ENCODE peak calls at places on chromosomes 4 and X, in five cellular contexts. One of them, this sample, is unnamed. For H3K4me1, the result is how much of the 10 kb centered on the place peaks cover.

GRCh38 chr4:113618205-113618604 is 143.3 kb downstream of the CAMK2D start:
- DNase-seq in neuronal stem cell: no peak
- DNase-seq in iPS DF 6.9: no peak
- DNase-seq in body of pancreas: no peak
- DNase-seq in aorta: no peak
- DNase-seq in this sample: no peak

GRCh38 chr4:79178770-79179169 is 147.1 kb downstream of the NAA11 start:
- DNase-seq in neuronal stem cell: no peak
- DNase-seq in iPS DF 6.9: no peak
- DNase-seq in body of pancreas: peak
- DNase-seq in aorta: no peak
- DNase-seq in this sample: no peak

GRCh38 chr4:4521767-4522166 is 20.1 kb downstream of the STX18 start:
- DNase-seq in neuronal stem cell: no peak
- DNase-seq in iPS DF 6.9: no peak
- DNase-seq in body of pancreas: no peak
- DNase-seq in aorta: no peak
- DNase-seq in this sample: no peak

GRCh38 chr4:128061566-128062536 is 739 bp downstream of the LARP1B start:
- DNase-seq in neuronal stem cell: peak
- DNase-seq in iPS DF 6.9: no peak
- DNase-seq in body of pancreas: peak
- DNase-seq in aorta: peak
- DNase-seq in this sample: peak

GRCh38 chrX:13123857-13124345 is 79.5 kb upstream of the FAM9C start:
- DNase-seq in neuronal stem cell: no peak
- DNase-seq in iPS DF 6.9: no peak
- DNase-seq in body of pancreas: no peak
- DNase-seq in aorta: no peak
- DNase-seq in this sample: no peak

GRCh38 chr4:41214158-41215146 is at the start of gene APBB2:
- DNase-seq in neuronal stem cell: peak
- DNase-seq in iPS DF 6.9: peak
- DNase-seq in body of pancreas: peak
- DNase-seq in aorta: peak
- DNase-seq in this sample: peak

GRCh38 chr4:73577371-73577770 is 42.9 kb downstream of the RASSF6 start:
- DNase-seq in neuronal stem cell: no peak
- DNase-seq in iPS DF 6.9: no peak
- DNase-seq in body of pancreas: peak
- DNase-seq in aorta: no peak
- DNase-seq in this sample: no peak

GRCh38 chrX:9464435-9465371 is at the start of gene TBL1X:
- DNase-seq in neuronal stem cell: peak
- DNase-seq in iPS DF 6.9: no peak
- DNase-seq in body of pancreas: no peak
- DNase-seq in aorta: peak
- DNase-seq in this sample: no peak

GRCh38 chr4:155666701-155667537 is at the start of gene GUCY1A1:
- DNase-seq in neuronal stem cell: peak
- DNase-seq in iPS DF 6.9: no peak
- DNase-seq in body of pancreas: peak
- DNase-seq in aorta: peak
- DNase-seq in this sample: peak

GRCh38 chrX:136209016-136209738 is 42.0 kb downstream of the MAP7D3 start:
- DNase-seq in neuronal stem cell: no peak
- DNase-seq in iPS DF 6.9: no peak
- DNase-seq in body of pancreas: peak
- DNase-seq in aorta: peak
- DNase-seq in this sample: no peak

GRCh38 chr4:119271361-119272085 is 50.4 kb downstream of the FABP2 start:
- DNase-seq in neuronal stem cell: no peak
- DNase-seq in iPS DF 6.9: no peak
- DNase-seq in body of pancreas: no peak
- DNase-seq in aorta: no peak
- DNase-seq in this sample: no peak

GRCh38 chr4:147108409-147108808 is 162.7 kb upstream of the TTC29 start:
- DNase-seq in neuronal stem cell: no peak
- DNase-seq in iPS DF 6.9: no peak
- DNase-seq in body of pancreas: no peak
- DNase-seq in aorta: no peak
- DNase-seq in this sample: no peak

DNA sequence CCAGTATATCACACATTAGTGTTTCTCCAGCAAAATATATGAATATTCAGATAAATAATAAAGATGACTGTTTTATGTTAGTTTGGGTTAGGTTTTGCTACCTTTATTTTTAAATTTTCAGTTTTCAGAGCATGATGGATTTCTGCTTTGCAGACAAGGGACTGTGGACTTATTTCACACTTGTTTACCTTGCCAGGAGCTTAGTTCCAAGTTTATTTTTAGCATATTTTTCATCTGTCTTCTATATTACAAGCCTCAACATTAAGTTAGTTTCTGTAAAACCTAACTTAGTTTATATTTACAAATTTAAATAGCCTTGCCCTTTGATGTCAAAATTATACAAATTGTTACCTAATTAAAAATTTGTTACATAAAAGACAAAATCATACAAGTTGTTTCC is 163.4 kb downstream of the FBXW7 start:
- DNase-seq in neuronal stem cell: no peak
- DNase-seq in iPS DF 6.9: no peak
- DNase-seq in body of pancreas: no peak
- DNase-seq in aorta: no peak
- DNase-seq in this sample: no peak
- H3K4me1 ChIP-seq in neuronal stem cell: under half
- H3K4me1 ChIP-seq in iPS DF 6.9: under half
- H3K4me1 ChIP-seq in body of pancreas: under half
- H3K4me1 ChIP-seq in aorta: under half
- H3K4me1 ChIP-seq in this sample: under half

GRCh38 chr4:186029731-186030421 is 39.1 kb upstream of the TLR3 start:
- DNase-seq in neuronal stem cell: peak
- DNase-seq in iPS DF 6.9: no peak
- DNase-seq in body of pancreas: peak
- DNase-seq in aorta: peak
- DNase-seq in this sample: peak
- H3K4me3 ChIP-seq in neuronal stem cell: no peak
- H3K4me3 ChIP-seq in iPS DF 6.9: no peak
- H3K4me3 ChIP-seq in body of pancreas: no peak
- H3K4me3 ChIP-seq in aorta: no peak
- H3K4me3 ChIP-seq in this sample: no peak

GRCh38 chr4:94372579-94372978 is 29.9 kb upstream of the HPGDS start:
- DNase-seq in neuronal stem cell: no peak
- DNase-seq in iPS DF 6.9: no peak
- DNase-seq in body of pancreas: no peak
- DNase-seq in aorta: no peak
- DNase-seq in this sample: no peak
- H3K4me1 ChIP-seq in neuronal stem cell: under half
- H3K4me1 ChIP-seq in iPS DF 6.9: under half
- H3K4me1 ChIP-seq in body of pancreas: under half
- H3K4me1 ChIP-seq in aorta: under half
- H3K4me1 ChIP-seq in this sample: under half

GRCh38 chr4:110620352-110621327 is 2.2 kb downstream of the PITX2 start:
- DNase-seq in neuronal stem cell: peak
- DNase-seq in iPS DF 6.9: no peak
- DNase-seq in body of pancreas: no peak
- DNase-seq in aorta: peak
- DNase-seq in this sample: no peak
- H3K4me3 ChIP-seq in neuronal stem cell: no peak
- H3K4me3 ChIP-seq in iPS DF 6.9: peak
- H3K4me3 ChIP-seq in body of pancreas: no peak
- H3K4me3 ChIP-seq in aorta: peak
- H3K4me3 ChIP-seq in this sample: peak

DNA sequence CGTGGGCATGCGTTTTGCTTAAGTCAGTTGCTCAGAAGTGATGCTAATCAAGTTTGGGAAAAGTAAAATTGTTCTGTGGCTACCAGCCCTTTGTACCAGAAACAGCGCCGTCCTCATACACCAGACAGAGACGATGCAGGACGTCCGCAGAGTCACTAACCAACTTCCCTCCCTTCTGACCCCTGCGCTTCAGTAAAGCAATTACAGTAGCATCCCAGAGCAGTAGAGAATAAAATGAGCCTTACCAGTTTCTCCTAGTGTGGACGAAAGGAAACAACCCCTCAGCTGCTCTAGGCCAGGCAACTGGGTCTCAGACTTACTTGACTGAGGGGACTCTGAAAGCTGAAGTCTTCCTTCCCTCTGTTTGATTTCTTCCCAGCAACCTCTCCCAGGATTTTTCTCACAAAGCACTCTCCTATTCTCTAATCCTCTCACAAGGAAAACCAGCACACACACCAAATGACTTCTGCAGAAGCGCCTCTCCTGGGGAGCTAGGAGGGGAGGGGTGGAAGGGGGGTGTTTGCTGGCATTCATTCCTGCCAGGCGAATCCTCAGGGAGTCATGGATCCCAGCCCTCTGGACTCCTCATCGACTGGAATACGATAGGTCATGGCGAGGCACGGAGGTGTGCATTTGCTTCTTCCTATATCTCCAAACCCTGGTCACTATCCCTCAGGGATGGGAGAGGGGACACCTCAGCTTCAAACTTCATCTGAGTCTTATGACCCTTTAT is 56.0 kb upstream of the MID1 start:
- DNase-seq in neuronal stem cell: peak
- DNase-seq in iPS DF 6.9: no peak
- DNase-seq in body of pancreas: no peak
- DNase-seq in aorta: no peak
- DNase-seq in this sample: no peak
- H3K4me1 ChIP-seq in neuronal stem cell: under half
- H3K4me1 ChIP-seq in iPS DF 6.9: under half
- H3K4me1 ChIP-seq in body of pancreas: under half
- H3K4me1 ChIP-seq in aorta: under half
- H3K4me1 ChIP-seq in this sample: under half

GRCh38 chr4:89056953-89057398 is at the start of gene FAM13A:
- DNase-seq in neuronal stem cell: peak
- DNase-seq in iPS DF 6.9: peak
- DNase-seq in body of pancreas: peak
- DNase-seq in aorta: peak
- DNase-seq in this sample: peak

GRCh38 chr4:89054627-89055026 is 2.4 kb downstream of the FAM13A start:
- DNase-seq in neuronal stem cell: no peak
- DNase-seq in iPS DF 6.9: no peak
- DNase-seq in body of pancreas: no peak
- DNase-seq in aorta: no peak
- DNase-seq in this sample: no peak

GRCh38 chr4:89049853-89050252 is 7.1 kb downstream of the FAM13A start:
- DNase-seq in neuronal stem cell: no peak
- DNase-seq in iPS DF 6.9: no peak
- DNase-seq in body of pancreas: no peak
- DNase-seq in aorta: no peak
- DNase-seq in this sample: no peak

GRCh38 chr4:89056292-89056952 is 563 bp downstream of the FAM13A start:
- DNase-seq in neuronal stem cell: peak
- DNase-seq in iPS DF 6.9: peak
- DNase-seq in body of pancreas: no peak
- DNase-seq in aorta: no peak
- DNase-seq in this sample: no peak

GRCh38 chr4:89055157-89056080 is 1.6 kb downstream of the FAM13A start:
- DNase-seq in neuronal stem cell: no peak
- DNase-seq in iPS DF 6.9: no peak
- DNase-seq in body of pancreas: no peak
- DNase-seq in aorta: no peak
- DNase-seq in this sample: no peak
- H3K4me3 ChIP-seq in neuronal stem cell: peak
- H3K4me3 ChIP-seq in iPS DF 6.9: peak
- H3K4me3 ChIP-seq in body of pancreas: no peak
- H3K4me3 ChIP-seq in aorta: peak
- H3K4me3 ChIP-seq in this sample: no peak

GRCh38 chr4:38931125-38931524 is 63.5 kb downstream of the FAM114A1 start:
- DNase-seq in neuronal stem cell: no peak
- DNase-seq in iPS DF 6.9: no peak
- DNase-seq in body of pancreas: no peak
- DNase-seq in aorta: no peak
- DNase-seq in this sample: no peak
- H3K4me1 ChIP-seq in neuronal stem cell: under half
- H3K4me1 ChIP-seq in iPS DF 6.9: under half
- H3K4me1 ChIP-seq in body of pancreas: under half
- H3K4me1 ChIP-seq in aorta: under half
- H3K4me1 ChIP-seq in this sample: under half

GRCh38 chrX:81615979-81616378 is 414.1 kb downstream of the SH3BGRL start:
- DNase-seq in neuronal stem cell: no peak
- DNase-seq in iPS DF 6.9: no peak
- DNase-seq in body of pancreas: no peak
- DNase-seq in aorta: no peak
- DNase-seq in this sample: no peak
- H3K4me3 ChIP-seq in neuronal stem cell: no peak
- H3K4me3 ChIP-seq in iPS DF 6.9: no peak
- H3K4me3 ChIP-seq in body of pancreas: no peak
- H3K4me3 ChIP-seq in aorta: no peak
- H3K4me3 ChIP-seq in this sample: no peak

This sample was measured in right atrium auricular region.